ENCODE peak calls at places on chromosomes 1 and 21, in four cellular contexts. T is ELR; K is left cardiac atrium; Z is activated CD4-positive, alpha-beta T cell treated with anti-CD3 and anti-CD28 coated beads, Interleukin-2, amount 50 U/mL, for 4 hours. C is an unnamed sample.

GRCh38 chr1:17675681-17676243 is 79.4 kb upstream of the ACTL8 start:
- DNase-seq in K (no peak), Z (no peak), T (no peak), C (no peak)

GRCh38 chr1:51070640-51071039 is 31.4 kb upstream of the C1orf185 start:
- DNase-seq in K (no peak), Z (no peak), T (peak; percentile 93), C (no peak)

GRCh38 chr1:22646359-22646758 is 2.9 kb downstream of the C1QC start:
- DNase-seq in K (no peak), T (no peak), Z (no peak), C (no peak)

GRCh38 chr1:37588939-37589338 is 6.8 kb downstream of the GNL2 start:
- DNase-seq in K (no peak), T (no peak), Z (no peak), C (no peak)

GRCh38 chr1:241821363-241821762 is 26.6 kb upstream of the EXO1 start:
- DNase-seq in K (no peak), T (peak; percentile 73), Z (no peak), C (no peak)

GRCh38 chr1:1989759-1990158 is 13.8 kb downstream of the CFAP74 start:
- DNase-seq in K (no peak), T (no peak), Z (no peak), C (no peak)

GRCh38 chr1:202122639-202123335 is at the start of gene GPR37L1:
- DNase-seq in K (peak; percentile 59), T (peak; percentile 65), Z (no peak), C (no peak)

GRCh38 chr1:22450421-22451021 is 1.1 kb upstream of the ZBTB40 start:
- DNase-seq in K (no peak), Z (no peak), T (no peak), C (no peak)

GRCh38 chr1:19062258-19063029 is 106.0 kb upstream of the IFFO2 start:
- DNase-seq in T (no peak), K (no peak), Z (no peak), C (no peak)

GRCh38 chr1:33971018-33971710 is 107.3 kb downstream of the HMGB4 start:
- DNase-seq in K (peak; percentile 39), T (no peak), Z (no peak), C (no peak)

GRCh38 chr1:238406098-238406497 is 515.4 kb upstream of the ZP4 start:
- DNase-seq in T (no peak), K (no peak), Z (no peak), C (no peak)

GRCh38 chr21:44836666-44837471 is 19.0 kb upstream of the SUMO3 start:
- DNase-seq in K (no peak), T (peak; percentile 56), Z (no peak), C (no peak)

C was measured in stimulated activated naive CD4-positive, alpha-beta T cell treated with Interleukin-2 at 50 U/mL for 16 hours.